ENCODE peak calls at places on chromosomes 12 and 14, in six cellular contexts. One of them, this sample, is unnamed.

GRCh38 chr14:100155881-100156645 is 3.4 kb downstream of the DEGS2 start:
- DNase-seq in trophoblast cell: no peak
- DNase-seq in H9: no peak
- DNase-seq in neuronal stem cell: no peak
- DNase-seq in IMR-90: no peak
- DNase-seq in H1: no peak
- DNase-seq in this sample: no peak

GRCh38 chr14:64720190-64720589 is 16.0 kb downstream of the PLEKHG3 start:
- DNase-seq in H1: no peak
- DNase-seq in H9: no peak
- DNase-seq in neuronal stem cell: no peak
- DNase-seq in IMR-90: peak
- DNase-seq in trophoblast cell: no peak
- DNase-seq in this sample: peak

GRCh38 chr12:40336573-40337199 is 111.9 kb downstream of the LRRK2 start:
- DNase-seq in neuronal stem cell: no peak
- DNase-seq in H1: no peak
- DNase-seq in IMR-90: peak
- DNase-seq in H9: no peak
- DNase-seq in trophoblast cell: peak
- DNase-seq in this sample: peak

GRCh38 chr14:103716091-103716801 is 636 bp downstream of the ZFYVE21 start:
- DNase-seq in IMR-90: no peak
- DNase-seq in trophoblast cell: peak
- DNase-seq in H9: no peak
- DNase-seq in H1: no peak
- DNase-seq in neuronal stem cell: no peak
- DNase-seq in this sample: peak

GRCh38 chr14:52313903-52314481 is at the start of gene PTGER2:
- DNase-seq in trophoblast cell: peak
- DNase-seq in H9: peak
- DNase-seq in IMR-90: peak
- DNase-seq in H1: no peak
- DNase-seq in neuronal stem cell: peak
- DNase-seq in this sample: peak

GRCh38 chr14:74502236-74503019 is 8.9 kb downstream of the ISCA2 start:
- DNase-seq in H1: no peak
- DNase-seq in H9: peak
- DNase-seq in IMR-90: peak
- DNase-seq in trophoblast cell: peak
- DNase-seq in neuronal stem cell: no peak
- DNase-seq in this sample: peak

GRCh38 chr12:31626270-31626669 is 33.2 kb upstream of the ETFBKMT start:
- DNase-seq in H1: no peak
- DNase-seq in neuronal stem cell: no peak
- DNase-seq in trophoblast cell: no peak
- DNase-seq in H9: no peak
- DNase-seq in IMR-90: no peak
- DNase-seq in this sample: no peak

GRCh38 chr12:62214847-62215246 is 45.4 kb upstream of the USP15 start:
- DNase-seq in IMR-90: no peak
- DNase-seq in trophoblast cell: peak
- DNase-seq in H9: no peak
- DNase-seq in neuronal stem cell: no peak
- DNase-seq in H1: no peak
- DNase-seq in this sample: no peak

GRCh38 chr14:99330316-99331240 is 58.6 kb upstream of the BCL11B start:
- DNase-seq in trophoblast cell: no peak
- DNase-seq in neuronal stem cell: no peak
- DNase-seq in H1: no peak
- DNase-seq in IMR-90: no peak
- DNase-seq in H9: peak
- DNase-seq in this sample: no peak

GRCh38 chr12:69900720-69901131 is 75.7 kb downstream of the MYRFL start:
- DNase-seq in neuronal stem cell: peak
- DNase-seq in IMR-90: peak
- DNase-seq in trophoblast cell: peak
- DNase-seq in H1: no peak
- DNase-seq in H9: peak
- DNase-seq in this sample: peak

GRCh38 chr12:123902821-123903220 is 69.8 kb downstream of the CCDC92 start:
- DNase-seq in neuronal stem cell: no peak
- DNase-seq in H1: no peak
- DNase-seq in trophoblast cell: no peak
- DNase-seq in H9: no peak
- DNase-seq in IMR-90: no peak
- DNase-seq in this sample: no peak

GRCh38 chr12:78746001-78746400 is 118.6 kb upstream of the SYT1 start:
- DNase-seq in trophoblast cell: peak
- DNase-seq in neuronal stem cell: no peak
- DNase-seq in H1: no peak
- DNase-seq in H9: no peak
- DNase-seq in IMR-90: no peak
- DNase-seq in this sample: no peak

GRCh38 chr14:82080319-82080718 is 546.7 kb upstream of the SEL1L start:
- DNase-seq in neuronal stem cell: no peak
- DNase-seq in H9: peak
- DNase-seq in H1: peak
- DNase-seq in trophoblast cell: no peak
- DNase-seq in IMR-90: no peak
- DNase-seq in this sample: no peak

GRCh38 chr14:100755649-100756048 is 29.0 kb downstream of the DLK1 start:
- DNase-seq in neuronal stem cell: no peak
- DNase-seq in trophoblast cell: no peak
- DNase-seq in H1: no peak
- DNase-seq in IMR-90: peak
- DNase-seq in H9: no peak
- DNase-seq in this sample: peak

GRCh38 chr12:14714437-14714836 is 18.0 kb upstream of the GUCY2C start:
- DNase-seq in IMR-90: no peak
- DNase-seq in H9: peak
- DNase-seq in trophoblast cell: no peak
- DNase-seq in H1: no peak
- DNase-seq in neuronal stem cell: no peak
- DNase-seq in this sample: no peak

GRCh38 chr14:42222924-42223471 is 616.3 kb downstream of the LRFN5 start:
- DNase-seq in IMR-90: peak
- DNase-seq in trophoblast cell: no peak
- DNase-seq in H9: no peak
- DNase-seq in neuronal stem cell: no peak
- DNase-seq in H1: no peak
- DNase-seq in this sample: peak

GRCh38 chr12:101491325-101491724 is 16.2 kb downstream of the SPIC start:
- DNase-seq in IMR-90: no peak
- DNase-seq in H9: no peak
- DNase-seq in neuronal stem cell: no peak
- DNase-seq in H1: no peak
- DNase-seq in trophoblast cell: no peak
- DNase-seq in this sample: no peak

GRCh38 chr14:100062602-100063001 is 2.6 kb upstream of the EVL start:
- DNase-seq in H1: no peak
- DNase-seq in H9: no peak
- DNase-seq in neuronal stem cell: no peak
- DNase-seq in trophoblast cell: no peak
- DNase-seq in IMR-90: no peak
- DNase-seq in this sample: no peak

GRCh38 chr14:23660290-23661226 is 24.4 kb downstream of the DHRS2 start:
- DNase-seq in H1: no peak
- DNase-seq in IMR-90: no peak
- DNase-seq in trophoblast cell: no peak
- DNase-seq in neuronal stem cell: no peak
- DNase-seq in H9: peak
- DNase-seq in this sample: no peak

GRCh38 chr12:10641735-10642500 is 28.5 kb upstream of the MAGOHB start:
- DNase-seq in H9: no peak
- DNase-seq in IMR-90: peak
- DNase-seq in trophoblast cell: peak
- DNase-seq in H1: no peak
- DNase-seq in neuronal stem cell: no peak
- DNase-seq in this sample: peak

GRCh38 chr12:88615490-88615889 is 35.2 kb upstream of the KITLG start:
- DNase-seq in neuronal stem cell: no peak
- DNase-seq in IMR-90: peak
- DNase-seq in H1: no peak
- DNase-seq in H9: no peak
- DNase-seq in trophoblast cell: peak
- DNase-seq in this sample: no peak

GRCh38 chr12:58066296-58066695 is 124.9 kb downstream of the ATP23 start:
- DNase-seq in IMR-90: no peak
- DNase-seq in H1: no peak
- DNase-seq in trophoblast cell: no peak
- DNase-seq in H9: no peak
- DNase-seq in neuronal stem cell: no peak
- DNase-seq in this sample: no peak

GRCh38 chr14:73998736-73999135 is 20.4 kb downstream of the ENTPD5 start:
- DNase-seq in neuronal stem cell: no peak
- DNase-seq in IMR-90: no peak
- DNase-seq in H1: no peak
- DNase-seq in H9: no peak
- DNase-seq in trophoblast cell: no peak
- DNase-seq in this sample: no peak

GRCh38 chr14:76834296-76834695 is 8.1 kb downstream of the LRRC74A start:
- DNase-seq in IMR-90: no peak
- DNase-seq in neuronal stem cell: no peak
- DNase-seq in trophoblast cell: no peak
- DNase-seq in H9: no peak
- DNase-seq in H1: no peak
- DNase-seq in this sample: no peak
- H3K14ac ChIP-seq in IMR-90: no peak
- H3K14ac ChIP-seq in neuronal stem cell: no peak
- H3K14ac ChIP-seq in trophoblast cell: no peak
- H3K14ac ChIP-seq in H9: no peak
- H3K14ac ChIP-seq in H1: no peak
- H3K14ac ChIP-seq in this sample: no peak

GRCh38 chr12:56299308-56299852 is 750 bp downstream of the CS start:
- DNase-seq in H1: no peak
- DNase-seq in neuronal stem cell: no peak
- DNase-seq in IMR-90: peak
- DNase-seq in H9: no peak
- DNase-seq in trophoblast cell: peak
- DNase-seq in this sample: no peak
- H2AK5ac ChIP-seq in H1: no peak
- H2AK5ac ChIP-seq in neuronal stem cell: peak
- H2AK5ac ChIP-seq in IMR-90: peak
- H2AK5ac ChIP-seq in H9: no peak
- H2AK5ac ChIP-seq in trophoblast cell: peak
- H2AK5ac ChIP-seq in this sample: no peak

GRCh38 chr12:49646871-49647270 is 23.5 kb downstream of the PRPF40B start:
- DNase-seq in H9: no peak
- DNase-seq in H1: no peak
- DNase-seq in IMR-90: no peak
- DNase-seq in trophoblast cell: no peak
- DNase-seq in neuronal stem cell: no peak
- DNase-seq in this sample: no peak
- H3K14ac ChIP-seq in H9: no peak
- H3K14ac ChIP-seq in H1: no peak
- H3K14ac ChIP-seq in IMR-90: no peak
- H3K14ac ChIP-seq in trophoblast cell: no peak
- H3K14ac ChIP-seq in neuronal stem cell: no peak
- H3K14ac ChIP-seq in this sample: no peak

DNA sequence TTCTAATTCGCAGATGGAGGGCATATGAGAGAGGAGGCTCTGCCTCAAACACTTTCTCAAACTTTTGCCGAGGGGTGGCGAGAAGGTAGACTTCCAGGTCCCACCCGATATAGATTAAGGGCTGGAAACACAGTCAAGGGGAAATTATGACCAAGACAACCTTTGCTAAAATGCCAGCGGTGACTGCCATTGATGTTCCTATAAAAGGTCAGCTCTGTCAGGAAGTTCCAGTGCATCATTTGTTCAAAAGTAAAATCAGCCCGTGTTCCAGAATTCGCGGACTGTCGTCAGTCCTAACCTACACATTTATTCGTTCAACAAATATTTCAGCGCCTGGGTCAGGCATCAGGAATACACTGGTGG is 818 bp upstream of the PAPOLA start:
- DNase-seq in neuronal stem cell: no peak
- DNase-seq in trophoblast cell: no peak
- DNase-seq in H9: no peak
- DNase-seq in IMR-90: no peak
- DNase-seq in H1: no peak
- DNase-seq in this sample: no peak
- H2AK5ac ChIP-seq in neuronal stem cell: no peak
- H2AK5ac ChIP-seq in trophoblast cell: no peak
- H2AK5ac ChIP-seq in H9: no peak
- H2AK5ac ChIP-seq in IMR-90: no peak
- H2AK5ac ChIP-seq in H1: no peak
- H2AK5ac ChIP-seq in this sample: no peak

GRCh38 chr14:72766296-72766695 is 127.6 kb downstream of the DPF3 start:
- DNase-seq in trophoblast cell: peak
- DNase-seq in IMR-90: no peak
- DNase-seq in H1: no peak
- DNase-seq in neuronal stem cell: no peak
- DNase-seq in H9: no peak
- DNase-seq in this sample: no peak
- H3K14ac ChIP-seq in trophoblast cell: no peak
- H3K14ac ChIP-seq in IMR-90: no peak
- H3K14ac ChIP-seq in H1: no peak
- H3K14ac ChIP-seq in neuronal stem cell: no peak
- H3K14ac ChIP-seq in H9: no peak
- H3K14ac ChIP-seq in this sample: no peak